ENCODE peak calls at places on chromosomes 2 and 18, in five cellular contexts. C, N, K, J and E are unnamed samples.

GRCh38 chr18:44943201-44943881 is 262.7 kb downstream of the SETBP1 start:
- DNase-seq in K (no peak), J (peak), C (no peak), N (no peak), E (no peak)

GRCh38 chr18:3368193-3368592 is 81.8 kb upstream of the TGIF1 start:
- DNase-seq in N (no peak), K (no peak), J (no peak), C (no peak), E (no peak)

GRCh38 chr18:32442575-32442974 is 28.1 kb downstream of the GAREM1 start:
- DNase-seq in J (no peak), N (no peak), C (no peak), K (no peak), E (no peak)

GRCh38 chr2:66920415-66920814 is 476.7 kb upstream of the ETAA1 start:
- DNase-seq in C (no peak), J (no peak), N (no peak), K (no peak), E (no peak)

GRCh38 chr2:200750323-200750910 is 61.3 kb upstream of the BZW1 start:
- DNase-seq in J (no peak), C (no peak), K (no peak), N (no peak), E (no peak)

GRCh38 chr18:79384151-79384807 is 11.5 kb upstream of the NFATC1 start:
- DNase-seq in C (peak), K (no peak), J (no peak), N (no peak), E (no peak)

GRCh38 chr2:238380785-238381184 is 45.9 kb upstream of the ASB1 start:
- DNase-seq in C (no peak), J (no peak), K (no peak), N (no peak), E (no peak)

GRCh38 chr2:15241208-15241607 is 319.9 kb downstream of the NBAS start:
- DNase-seq in C (no peak), K (no peak), J (no peak), N (no peak), E (no peak)

GRCh38 chr2:143177081-143177786 is 48.0 kb downstream of the ARHGAP15 start:
- DNase-seq in J (no peak), C (no peak), K (no peak), N (peak), E (peak)

GRCh38 chr2:34652636-34653035 is 1053.5 kb upstream of the FAM98A start:
- DNase-seq in C (no peak), J (no peak), K (no peak), N (no peak), E (no peak)

GRCh38 chr2:41319437-41319836 is 728.4 kb upstream of the PKDCC start:
- DNase-seq in N (no peak), K (no peak), J (no peak), C (no peak), E (no peak)

GRCh38 chr2:160269365-160269764 is 69.3 kb upstream of the ITGB6 start:
- DNase-seq in N (no peak), J (peak), C (no peak), K (no peak), E (no peak)

GRCh38 chr2:202306034-202306433 is 40.5 kb downstream of the NOP58 start:
- DNase-seq in C (no peak), J (no peak), K (no peak), N (no peak), E (no peak)

GRCh38 chr2:112972423-112973086 is 5.3 kb upstream of the IL36G start:
- DNase-seq in C (no peak), K (no peak), N (no peak), J (no peak), E (no peak)

GRCh38 chr18:59802031-59802430 is 97.8 kb upstream of the PMAIP1 start:
- DNase-seq in N (no peak), J (no peak), C (no peak), K (no peak), E (no peak)

GRCh38 chr2:160367887-160368286 is 125.7 kb downstream of the RBMS1 start:
- DNase-seq in J (peak), K (no peak), C (no peak), N (no peak), E (no peak)

GRCh38 chr2:235551965-235552364 is 58.1 kb downstream of the AGAP1 start:
- DNase-seq in C (peak), K (no peak), N (no peak), J (peak), E (no peak)

GRCh38 chr2:45114221-45114955 is 105.1 kb upstream of the SIX2 start:
- DNase-seq in C (no peak), K (no peak), N (no peak), J (no peak), E (no peak)

GRCh38 chr2:33145459-33145858 is 198.7 kb downstream of the LTBP1 start:
- DNase-seq in N (no peak), J (no peak), K (no peak), C (no peak), E (no peak)

GRCh38 chr2:219461061-219461514 is 26.4 kb downstream of the SPEG start:
- DNase-seq in J (no peak), N (no peak), C (no peak), K (no peak), E (no peak)

GRCh38 chr2:231541605-231542509 is 11.6 kb upstream of the NMUR1 start:
- DNase-seq in K (no peak), N (no peak), J (no peak), C (no peak), E (peak)

GRCh38 chr2:225354281-225354774 is 45.2 kb upstream of the NYAP2 start:
- DNase-seq in J (peak), K (no peak), N (no peak), C (no peak), E (no peak)

GRCh38 chr2:96575790-96576456 is 39.4 kb downstream of the ARID5A start:
- DNase-seq in N (no peak), J (no peak), C (no peak), K (no peak), E (no peak)

GRCh38 chr2:130853391-130853790 is 16.7 kb downstream of the ARHGEF4 start:
- DNase-seq in K (no peak), J (no peak), C (no peak), N (no peak), E (no peak)

GRCh38 chr2:30693821-30694281 is 113.4 kb downstream of the CAPN13 start:
- DNase-seq in C (no peak), N (no peak), J (no peak), K (no peak), E (no peak)

GRCh38 chr2:98234763-98235162 is 111.5 kb upstream of the CNGA3 start:
- DNase-seq in C (no peak), N (no peak), K (no peak), J (no peak), E (no peak)
- TF ChIP-seq CTCF in C (no peak), N (no peak), K (no peak), J (no peak), E (no peak)

GRCh38 chr2:58240595-58240937 is 559 bp downstream of the FANCL start:
- DNase-seq in N (no peak), C (no peak), K (no peak), J (no peak), E (no peak)
- TF ChIP-seq CTCF in N (no peak), C (no peak), K (no peak), J (no peak), E (no peak)

GRCh38 chr2:163565192-163565591 is 170.6 kb downstream of the FIGN start:
- DNase-seq in C (no peak), J (no peak), K (no peak), N (no peak), E (no peak)
- TF ChIP-seq CTCF in C (no peak), J (no peak), K (no peak), N (no peak), E (no peak)

DNA sequence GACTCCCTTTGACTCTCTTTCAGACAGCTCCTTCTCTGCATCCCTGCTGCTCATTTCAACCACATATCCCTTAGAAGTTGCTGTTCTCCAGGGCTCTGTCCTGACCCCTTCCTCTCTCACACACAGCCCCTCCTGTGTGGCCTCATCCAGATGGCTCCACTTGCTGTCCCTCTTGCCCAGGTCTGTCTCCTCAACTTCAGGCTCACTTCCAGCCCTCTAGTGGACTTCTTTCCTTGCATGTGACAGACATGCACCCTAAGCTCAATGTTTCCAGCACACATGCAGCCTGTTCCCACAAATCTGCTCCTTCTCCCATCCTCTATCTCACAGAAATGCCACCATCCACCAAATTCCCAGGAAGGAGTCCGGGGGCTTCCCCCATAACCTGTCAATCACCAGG is 9.0 kb upstream of the MRPL19 start:
- DNase-seq in N (no peak), J (no peak), K (no peak), C (no peak), E (no peak)
- TF ChIP-seq CTCF in N (no peak), J (no peak), K (no peak), C (no peak), E (no peak)

DNA sequence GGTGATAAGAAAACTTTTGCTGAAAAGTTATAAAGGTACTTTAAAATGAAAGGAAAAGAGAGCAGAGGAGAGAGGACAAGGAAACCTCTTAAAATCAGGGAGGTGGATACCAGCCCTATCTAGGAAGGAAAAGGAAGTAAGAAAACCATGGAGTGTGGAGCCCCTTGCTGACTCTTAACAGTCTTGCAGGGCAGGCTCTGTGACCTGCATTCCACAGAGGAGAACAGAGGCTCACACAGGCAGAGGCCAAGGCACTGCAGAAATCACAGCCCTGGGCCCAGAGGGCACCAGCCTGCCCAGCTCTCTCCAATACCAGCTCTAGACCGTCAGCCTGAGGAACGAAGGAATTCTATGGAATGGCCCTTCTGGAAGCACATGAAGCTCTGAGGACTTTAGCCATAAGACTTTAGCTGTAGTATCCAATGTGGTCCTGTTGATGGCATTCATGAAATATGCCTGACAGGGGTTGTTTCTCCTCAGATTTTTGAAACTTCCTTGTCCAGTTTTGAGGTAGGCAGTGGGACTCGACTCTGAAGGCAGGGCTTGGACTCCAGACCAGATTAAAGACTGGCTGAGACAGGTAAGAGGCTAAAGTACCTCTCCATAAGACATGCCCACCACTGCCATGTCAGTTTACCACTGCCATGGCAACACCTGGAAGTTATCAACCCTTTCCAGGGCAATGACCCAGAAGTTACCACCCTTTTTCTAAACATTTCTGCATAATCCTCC is 216.3 kb downstream of the ANAPC1 start:
- DNase-seq in N (no peak), C (no peak), K (no peak), J (no peak), E (no peak)
- TF ChIP-seq CTCF in N (no peak), C (no peak), K (peak), J (no peak), E (no peak)